ENCODE peak calls at places on chromosomes 5 and 9, in five cellular contexts. F is hypothalamus; X is glutamatergic neuron; S is activated T-helper 1 cell treated with Interleukin-2 at 50 U/mL for 16 hours; B is stimulated activated CD4-positive, alpha-beta T cell treated with anti-CD3 and anti-CD28 coated beads, Interleukin-12 subunit alpha, Interleukin-12 subunit beta, amount 100 ng/mL, for 4 hours. H is an unnamed sample.

GRCh38 chr9:137430723-137431415 is 7.7 kb downstream of the NOXA1 start:
- DNase-seq in B (no peak), X (no peak), S (no peak), F (no peak), H (peak)

GRCh38 chr5:139901251-139901575 is 105.6 kb downstream of the PSD2 start:
- DNase-seq in B (no peak), S (no peak), X (no peak), F (no peak), H (no peak)

GRCh38 chr9:131608469-131609115 is 63.3 kb downstream of the PRRT1B start:
- DNase-seq in F (no peak), X (no peak), S (no peak), B (no peak), H (peak)

GRCh38 chr5:68225188-68225910 is 9.8 kb downstream of the PIK3R1 start:
- DNase-seq in X (no peak), B (no peak), S (no peak), F (no peak), H (peak)

GRCh38 chr5:17058438-17058837 is 122.3 kb upstream of the MYO10 start:
- DNase-seq in X (no peak), S (no peak), B (no peak), F (no peak), H (no peak)

GRCh38 chr5:77971965-77972544 is 195.9 kb upstream of the TBCA start:
- DNase-seq in X (no peak), F (no peak), S (no peak), B (no peak), H (no peak)

GRCh38 chr5:80216753-80217596 is 38.9 kb downstream of the SERINC5 start:
- DNase-seq in S (no peak), B (peak), F (peak), X (no peak), H (no peak)

GRCh38 chr9:75169623-75170022 is 81.3 kb downstream of the OSTF1 start:
- DNase-seq in F (no peak), X (no peak), S (no peak), B (no peak), H (no peak)

GRCh38 chr5:4440536-4440935 is 699.6 kb upstream of the ADAMTS16 start:
- DNase-seq in F (no peak), B (no peak), S (no peak), X (no peak), H (no peak)

GRCh38 chr5:95809414-95809960 is 13.0 kb downstream of the GLRX start:
- DNase-seq in S (no peak), B (no peak), X (no peak), F (no peak), H (no peak)

GRCh38 chr5:146588331-146588730 is 72.3 kb upstream of the GPR151 start:
- DNase-seq in S (no peak), F (no peak), X (no peak), B (no peak), H (no peak)

GRCh38 chr5:1925111-1926070 is 42.7 kb upstream of the IRX4 start:
- DNase-seq in X (no peak), S (no peak), F (no peak), B (no peak), H (no peak)

GRCh38 chr5:96572864-96573512 is 89.2 kb upstream of the CAST start:
- DNase-seq in F (no peak), B (no peak), S (no peak), X (no peak), H (no peak)